ENCODE peak calls at places on chromosomes 7 and 10, in nine cellular contexts. One of them, this sample, is unnamed.

GRCh38 chr10:126407831-126408230 is 19.6 kb upstream of the ADAM12 start:
- DNase-seq in nephron progenitor cell: no peak
- DNase-seq in IMR-90: no peak
- DNase-seq in endothelial cell: no peak
- DNase-seq in colonic mucosa: no peak
- DNase-seq in mesothelial cell of epicardium: no peak
- DNase-seq in GM12865: no peak
- DNase-seq in testis: no peak
- DNase-seq in HCT116: no peak
- DNase-seq in this sample: no peak

GRCh38 chr10:133608855-133609254 is 17.7 kb downstream of the FRG2B start:
- DNase-seq in HCT116: no peak
- DNase-seq in GM12865: no peak
- DNase-seq in nephron progenitor cell: no peak
- DNase-seq in mesothelial cell of epicardium: no peak
- DNase-seq in colonic mucosa: no peak
- DNase-seq in testis: no peak
- DNase-seq in IMR-90: no peak
- DNase-seq in endothelial cell: no peak
- DNase-seq in this sample: no peak

GRCh38 chr7:154345093-154345492 is 292.9 kb downstream of the DPP6 start:
- DNase-seq in GM12865: no peak
- DNase-seq in colonic mucosa: no peak
- DNase-seq in IMR-90: no peak
- DNase-seq in endothelial cell: no peak
- DNase-seq in mesothelial cell of epicardium: no peak
- DNase-seq in testis: no peak
- DNase-seq in HCT116: no peak
- DNase-seq in nephron progenitor cell: no peak
- DNase-seq in this sample: no peak

GRCh38 chr7:40419832-40420231 is 285.0 kb downstream of the SUGCT start:
- DNase-seq in endothelial cell: no peak
- DNase-seq in mesothelial cell of epicardium: no peak
- DNase-seq in HCT116: no peak
- DNase-seq in GM12865: peak
- DNase-seq in testis: no peak
- DNase-seq in nephron progenitor cell: no peak
- DNase-seq in IMR-90: no peak
- DNase-seq in colonic mucosa: no peak
- DNase-seq in this sample: no peak

GRCh38 chr10:78863601-78864239 is 205.0 kb upstream of the ZMIZ1 start:
- DNase-seq in mesothelial cell of epicardium: no peak
- DNase-seq in endothelial cell: no peak
- DNase-seq in IMR-90: no peak
- DNase-seq in nephron progenitor cell: no peak
- DNase-seq in GM12865: no peak
- DNase-seq in colonic mucosa: peak
- DNase-seq in testis: no peak
- DNase-seq in HCT116: no peak
- DNase-seq in this sample: no peak

GRCh38 chr10:129888784-129889616 is 75.1 kb downstream of the EBF3 start:
- DNase-seq in GM12865: peak
- DNase-seq in colonic mucosa: peak
- DNase-seq in IMR-90: peak
- DNase-seq in endothelial cell: peak
- DNase-seq in nephron progenitor cell: peak
- DNase-seq in mesothelial cell of epicardium: peak
- DNase-seq in HCT116: no peak
- DNase-seq in testis: peak
- DNase-seq in this sample: peak

GRCh38 chr10:131888186-131888604 is 12.6 kb upstream of the PPP2R2D start:
- DNase-seq in endothelial cell: no peak
- DNase-seq in HCT116: peak
- DNase-seq in GM12865: no peak
- DNase-seq in mesothelial cell of epicardium: no peak
- DNase-seq in testis: no peak
- DNase-seq in IMR-90: no peak
- DNase-seq in colonic mucosa: no peak
- DNase-seq in nephron progenitor cell: no peak
- DNase-seq in this sample: no peak

GRCh38 chr7:24907311-24907886 is 72.6 kb downstream of the OSBPL3 start:
- DNase-seq in colonic mucosa: no peak
- DNase-seq in mesothelial cell of epicardium: no peak
- DNase-seq in IMR-90: peak
- DNase-seq in nephron progenitor cell: no peak
- DNase-seq in HCT116: peak
- DNase-seq in GM12865: peak
- DNase-seq in endothelial cell: no peak
- DNase-seq in testis: no peak
- DNase-seq in this sample: no peak

GRCh38 chr7:150428671-150429451 is 21.6 kb upstream of the GIMAP8 start:
- DNase-seq in mesothelial cell of epicardium: peak
- DNase-seq in colonic mucosa: peak
- DNase-seq in nephron progenitor cell: no peak
- DNase-seq in testis: peak
- DNase-seq in endothelial cell: no peak
- DNase-seq in GM12865: peak
- DNase-seq in IMR-90: peak
- DNase-seq in HCT116: no peak
- DNase-seq in this sample: no peak

GRCh38 chr10:17409170-17409733 is 45.1 kb downstream of the ST8SIA6 start:
- DNase-seq in GM12865: peak
- DNase-seq in testis: no peak
- DNase-seq in IMR-90: peak
- DNase-seq in colonic mucosa: no peak
- DNase-seq in nephron progenitor cell: no peak
- DNase-seq in HCT116: no peak
- DNase-seq in endothelial cell: no peak
- DNase-seq in mesothelial cell of epicardium: no peak
- DNase-seq in this sample: no peak

GRCh38 chr7:22853674-22854157 is 31.1 kb upstream of the TOMM7 start:
- DNase-seq in IMR-90: no peak
- DNase-seq in mesothelial cell of epicardium: peak
- DNase-seq in nephron progenitor cell: no peak
- DNase-seq in GM12865: peak
- DNase-seq in colonic mucosa: peak
- DNase-seq in HCT116: peak
- DNase-seq in endothelial cell: no peak
- DNase-seq in testis: peak
- DNase-seq in this sample: no peak
- TF ChIP-seq CTCF in IMR-90: peak
- TF ChIP-seq CTCF in mesothelial cell of epicardium: no peak
- TF ChIP-seq CTCF in nephron progenitor cell: no peak
- TF ChIP-seq CTCF in GM12865: peak
- TF ChIP-seq CTCF in colonic mucosa: no peak
- TF ChIP-seq CTCF in HCT116: no peak
- TF ChIP-seq CTCF in endothelial cell: no peak
- TF ChIP-seq CTCF in testis: no peak
- TF ChIP-seq CTCF in this sample: no peak

GRCh38 chr10:63217120-63217605 is 84.0 kb downstream of the NRBF2 start:
- DNase-seq in GM12865: peak
- DNase-seq in colonic mucosa: no peak
- DNase-seq in HCT116: peak
- DNase-seq in testis: no peak
- DNase-seq in IMR-90: peak
- DNase-seq in nephron progenitor cell: no peak
- DNase-seq in endothelial cell: no peak
- DNase-seq in mesothelial cell of epicardium: no peak
- DNase-seq in this sample: no peak
- TF ChIP-seq CTCF in GM12865: peak
- TF ChIP-seq CTCF in colonic mucosa: peak
- TF ChIP-seq CTCF in HCT116: peak
- TF ChIP-seq CTCF in testis: peak
- TF ChIP-seq CTCF in IMR-90: peak
- TF ChIP-seq CTCF in nephron progenitor cell: peak
- TF ChIP-seq CTCF in endothelial cell: peak
- TF ChIP-seq CTCF in mesothelial cell of epicardium: peak
- TF ChIP-seq CTCF in this sample: peak

DNA sequence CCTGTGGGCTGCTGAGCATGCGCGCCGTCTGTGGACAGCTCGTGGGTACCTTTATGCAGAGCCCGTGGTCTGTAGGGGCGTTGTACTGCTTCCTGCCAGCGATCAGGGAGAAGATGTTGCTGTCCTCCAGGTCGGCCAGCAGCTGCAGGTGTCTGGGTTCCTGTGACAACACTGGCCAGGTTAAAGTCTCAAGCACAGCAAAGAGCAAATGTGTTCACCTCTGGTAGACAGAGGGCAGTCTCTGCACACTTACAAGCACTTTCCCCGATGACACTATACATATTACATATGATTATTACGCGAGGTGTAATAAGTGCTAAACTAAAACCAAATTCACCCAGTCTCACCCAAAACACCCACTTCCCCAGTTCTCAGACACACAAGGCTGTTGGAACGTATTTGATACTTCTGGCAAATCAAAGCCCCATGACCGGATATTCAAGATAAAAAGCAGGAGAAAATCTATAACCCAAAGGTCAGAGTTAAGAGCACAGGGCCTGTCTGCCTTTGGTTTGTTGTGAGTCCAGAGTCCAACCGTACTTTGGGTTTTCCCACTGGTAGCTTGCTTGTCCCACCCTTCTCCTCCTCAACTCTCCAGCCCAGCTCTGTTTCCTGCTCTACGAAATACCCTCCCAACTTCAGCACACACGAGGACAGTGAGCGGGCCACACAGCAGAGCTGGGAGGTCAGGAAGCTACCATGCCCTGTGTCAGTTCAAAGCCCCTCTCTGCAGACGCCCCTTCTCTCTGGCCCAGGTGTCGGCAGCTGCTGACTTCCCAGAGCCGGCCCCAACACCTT is 49.7 kb upstream of the DDC start:
- DNase-seq in IMR-90: no peak
- DNase-seq in mesothelial cell of epicardium: no peak
- DNase-seq in testis: peak
- DNase-seq in nephron progenitor cell: no peak
- DNase-seq in colonic mucosa: peak
- DNase-seq in GM12865: peak
- DNase-seq in HCT116: no peak
- DNase-seq in endothelial cell: no peak
- DNase-seq in this sample: no peak
- TF ChIP-seq CTCF in IMR-90: no peak
- TF ChIP-seq CTCF in mesothelial cell of epicardium: no peak
- TF ChIP-seq CTCF in testis: peak
- TF ChIP-seq CTCF in nephron progenitor cell: no peak
- TF ChIP-seq CTCF in colonic mucosa: peak
- TF ChIP-seq CTCF in GM12865: peak
- TF ChIP-seq CTCF in HCT116: peak
- TF ChIP-seq CTCF in endothelial cell: no peak
- TF ChIP-seq CTCF in this sample: no peak

DNA sequence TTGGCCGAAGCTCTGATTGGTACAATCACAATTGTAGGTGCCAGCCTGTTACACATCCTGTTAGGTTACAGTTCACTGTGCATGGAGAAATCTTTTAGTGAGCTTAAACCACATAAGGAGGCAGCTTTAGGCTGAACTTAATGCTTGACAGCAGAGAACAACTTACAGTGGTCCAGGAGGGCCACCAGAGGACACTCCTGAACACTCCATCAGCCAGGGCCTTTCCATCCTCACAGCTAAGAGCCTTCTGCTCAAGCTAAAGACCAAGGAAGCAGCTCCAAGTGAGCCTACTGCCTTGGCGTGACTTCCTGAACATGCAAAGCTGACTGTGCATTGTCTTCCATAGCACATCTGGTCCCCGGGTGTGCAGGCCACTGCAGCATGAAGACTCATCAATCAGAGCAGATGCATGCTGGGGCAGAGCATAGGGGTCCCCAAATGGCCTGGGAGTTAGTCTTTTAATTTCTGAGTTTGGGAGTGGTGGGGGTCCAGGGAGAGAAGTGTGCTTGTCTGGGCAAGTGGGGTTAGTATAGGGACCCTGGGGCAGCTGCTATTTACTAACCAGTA is 105.0 kb downstream of the ZNF248 start:
- DNase-seq in HCT116: no peak
- DNase-seq in GM12865: no peak
- DNase-seq in colonic mucosa: no peak
- DNase-seq in IMR-90: no peak
- DNase-seq in nephron progenitor cell: no peak
- DNase-seq in testis: no peak
- DNase-seq in endothelial cell: no peak
- DNase-seq in mesothelial cell of epicardium: no peak
- DNase-seq in this sample: no peak
- TF ChIP-seq CTCF in HCT116: no peak
- TF ChIP-seq CTCF in GM12865: no peak
- TF ChIP-seq CTCF in colonic mucosa: no peak
- TF ChIP-seq CTCF in IMR-90: no peak
- TF ChIP-seq CTCF in nephron progenitor cell: no peak
- TF ChIP-seq CTCF in testis: no peak
- TF ChIP-seq CTCF in endothelial cell: no peak
- TF ChIP-seq CTCF in mesothelial cell of epicardium: no peak
- TF ChIP-seq CTCF in this sample: no peak

DNA sequence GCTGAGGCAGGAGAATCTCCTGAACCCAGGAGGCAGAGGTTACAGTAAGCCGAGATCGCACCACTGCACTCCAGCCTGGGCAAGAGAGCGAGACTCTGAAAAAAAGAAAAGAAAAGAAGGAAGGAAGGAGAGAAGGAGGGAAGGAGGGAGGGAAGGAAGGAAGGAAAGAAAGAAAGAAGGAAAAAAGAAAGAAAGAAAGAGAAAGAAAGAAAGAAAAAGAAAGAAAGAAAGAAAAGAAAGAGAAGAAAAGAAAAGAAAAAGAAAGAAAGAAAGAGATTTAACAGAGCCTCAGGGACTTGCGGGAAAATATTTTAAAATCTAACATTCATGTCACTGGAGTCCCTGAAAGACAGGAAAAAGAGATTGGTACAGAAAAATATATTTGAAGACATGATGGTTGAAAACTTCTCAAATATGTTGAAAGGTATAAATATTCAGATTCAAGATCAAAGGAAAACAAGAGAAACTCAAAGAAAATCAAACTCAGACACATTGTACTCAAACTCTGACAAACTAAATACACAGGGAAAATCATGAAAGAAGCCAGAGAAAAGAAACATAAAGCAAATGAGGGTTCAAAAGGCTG is 25.3 kb upstream of the DNAAF5 start:
- DNase-seq in testis: no peak
- DNase-seq in IMR-90: no peak
- DNase-seq in GM12865: no peak
- DNase-seq in nephron progenitor cell: no peak
- DNase-seq in colonic mucosa: no peak
- DNase-seq in endothelial cell: no peak
- DNase-seq in HCT116: no peak
- DNase-seq in mesothelial cell of epicardium: no peak
- DNase-seq in this sample: no peak
- TF ChIP-seq CTCF in testis: no peak
- TF ChIP-seq CTCF in IMR-90: no peak
- TF ChIP-seq CTCF in GM12865: no peak
- TF ChIP-seq CTCF in nephron progenitor cell: no peak
- TF ChIP-seq CTCF in colonic mucosa: no peak
- TF ChIP-seq CTCF in endothelial cell: no peak
- TF ChIP-seq CTCF in HCT116: no peak
- TF ChIP-seq CTCF in mesothelial cell of epicardium: no peak
- TF ChIP-seq CTCF in this sample: no peak

DNA sequence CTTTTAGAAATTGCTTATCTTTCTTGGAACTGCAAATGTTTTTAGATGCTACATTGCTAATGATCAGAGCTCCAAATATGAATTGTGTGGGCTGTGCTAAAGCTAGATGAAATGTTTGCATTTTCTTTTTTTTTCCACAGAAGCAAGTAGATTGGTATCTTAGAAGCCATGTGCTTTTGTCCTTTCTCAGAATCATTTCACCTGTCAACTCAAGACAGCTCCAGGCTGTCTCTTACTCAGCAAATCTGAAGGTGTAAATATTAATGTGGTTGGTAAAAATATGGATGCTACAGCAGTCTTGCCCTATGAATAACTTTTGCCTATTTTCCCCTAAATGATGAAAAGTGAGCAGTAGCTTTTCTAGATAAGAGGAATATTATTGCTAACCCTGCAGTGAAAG is 41.2 kb downstream of the AP3M1 start:
- DNase-seq in endothelial cell: no peak
- DNase-seq in GM12865: no peak
- DNase-seq in nephron progenitor cell: no peak
- DNase-seq in HCT116: no peak
- DNase-seq in colonic mucosa: no peak
- DNase-seq in IMR-90: no peak
- DNase-seq in testis: no peak
- DNase-seq in mesothelial cell of epicardium: no peak
- DNase-seq in this sample: no peak
- TF ChIP-seq CTCF in endothelial cell: no peak
- TF ChIP-seq CTCF in GM12865: no peak
- TF ChIP-seq CTCF in nephron progenitor cell: no peak
- TF ChIP-seq CTCF in HCT116: no peak
- TF ChIP-seq CTCF in colonic mucosa: no peak
- TF ChIP-seq CTCF in IMR-90: no peak
- TF ChIP-seq CTCF in testis: no peak
- TF ChIP-seq CTCF in mesothelial cell of epicardium: no peak
- TF ChIP-seq CTCF in this sample: no peak